ENCODE peak calls at places on chromosomes 11 and 22, in nine cellular contexts. Q is SJSA1; X is adipocyte; T is cardiac muscle cell; E is CD8-positive, alpha-beta memory T cell; O is stomach; A is left lung; U is IMR-90; D is ascending aorta. G is an unnamed sample.
A peak's percentile ranks its signal among the peaks of the same experiment; 100 is the strongest.

GRCh38 chr11:7605544-7605943 is 67.8 kb downstream of the CYB5R2 start:
- DNase-seq in Q (no peak), X (peak; percentile 39), T (no peak), E (no peak), O (peak; percentile 48), A (no peak), U (peak; percentile 62), D (no peak), G (no peak)

GRCh38 chr11:114612686-114613085 is 17.1 kb upstream of the NXPE4 start:
- DNase-seq in Q (no peak), X (no peak), T (no peak), E (no peak), O (no peak), A (no peak), U (no peak), D (no peak), G (no peak)

GRCh38 chr22:35445933-35446332 is 46.0 kb downstream of the MCM5 start:
- DNase-seq in Q (no peak), X (no peak), T (no peak), E (no peak), O (no peak), A (no peak), U (no peak), D (no peak), G (no peak)

GRCh38 chr22:20568502-20569058 is 61.2 kb downstream of the MED15 start:
- DNase-seq in Q (no peak), X (no peak), T (no peak), E (no peak), O (no peak), A (no peak), U (no peak), D (no peak), G (no peak)

GRCh38 chr11:74932169-74932568 is 16.7 kb downstream of the XRRA1 start:
- DNase-seq in Q (no peak), X (no peak), T (no peak), E (no peak), O (no peak), A (no peak), U (peak; percentile 84), D (no peak), G (no peak)

GRCh38 chr11:68504432-68505066 is 44.0 kb downstream of the PPP6R3 start:
- DNase-seq in Q (no peak), X (peak; percentile 43), T (no peak), E (no peak), O (no peak), A (no peak), U (no peak), D (no peak), G (no peak)

GRCh38 chr11:48354013-48354412 is 12.3 kb downstream of the OR4C5 start:
- DNase-seq in Q (no peak), X (no peak), T (no peak), E (no peak), O (no peak), A (no peak), U (no peak), D (no peak), G (no peak)

GRCh38 chr11:89381094-89381493 is 110.1 kb downstream of the NOX4 start:
- DNase-seq in Q (peak; percentile 81), X (peak; percentile 95), T (no peak), E (no peak), O (no peak), A (no peak), U (peak; percentile 98), D (peak; percentile 14), G (no peak)

GRCh38 chr22:47550524-47551437 is 788.3 kb downstream of the TBC1D22A start:
- DNase-seq in Q (no peak), X (no peak), T (no peak), E (no peak), O (peak; percentile 16), A (no peak), U (no peak), D (no peak), G (no peak)

GRCh38 chr11:86418929-86419328 is 44.2 kb downstream of the CCDC81 start:
- DNase-seq in Q (no peak), X (peak; percentile 30), T (no peak), E (no peak), O (no peak), A (no peak), U (peak; percentile 28), D (no peak), G (no peak)

DNA sequence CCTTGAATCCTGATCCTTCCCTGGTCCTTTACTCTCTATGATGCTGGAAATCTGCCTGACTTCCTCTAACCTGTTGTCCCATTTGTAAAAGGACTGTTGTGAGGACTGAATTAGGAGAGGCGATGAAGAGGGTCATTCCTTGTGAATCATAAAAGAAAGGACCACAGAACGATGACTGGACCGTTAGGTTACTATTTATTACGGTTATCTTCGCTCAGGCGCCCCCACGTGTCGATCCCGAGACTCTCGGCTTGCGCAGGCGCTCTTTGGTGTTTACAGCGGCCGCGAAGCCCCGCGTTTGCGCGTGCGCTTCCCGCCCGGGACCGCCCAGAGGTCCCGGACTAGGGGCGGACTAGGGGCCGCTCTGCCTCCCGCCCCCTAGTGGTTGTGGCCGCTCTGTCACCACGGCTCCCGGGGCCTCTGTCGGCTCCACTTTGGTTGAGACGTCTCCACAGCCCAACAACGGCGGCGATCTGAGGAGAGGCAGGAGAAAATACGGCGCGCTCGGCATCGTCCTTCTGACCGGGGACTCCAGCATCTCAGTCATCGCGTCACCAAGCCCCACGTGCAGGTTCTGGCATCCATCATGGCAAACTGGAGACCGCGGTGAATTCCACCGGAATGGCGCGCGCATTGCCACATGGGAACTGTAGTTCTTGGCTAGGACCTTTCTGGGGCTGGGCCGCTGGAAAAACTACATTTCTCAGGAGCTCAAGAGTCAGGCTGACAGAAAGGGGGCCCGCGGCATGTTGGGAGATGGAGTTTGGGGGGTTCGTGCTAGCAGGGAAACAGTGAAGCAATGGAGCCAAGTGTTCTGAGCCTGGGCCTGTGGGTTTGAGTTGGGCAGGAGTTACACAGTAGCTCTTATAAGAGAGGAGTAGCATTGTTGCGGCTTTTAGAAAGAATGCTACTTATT is at the start of gene STARD10:
- DNase-seq in Q (peak; percentile 94), X (peak; percentile 99), T (peak; percentile 98), E (peak; percentile 96), O (peak; percentile 97), A (peak; percentile 95), U (peak; percentile 94), D (peak; percentile 86), G (peak; percentile 97)
- H3K4me1 ChIP-seq in Q (peaks cover 11% of the 10 kb centered on the region), X (peaks cover 37% of the 10 kb centered on the region), T (peaks cover 28% of the 10 kb centered on the region), E (peaks cover 20% of the 10 kb centered on the region), O (peaks cover 25% of the 10 kb centered on the region), A (peaks cover 40% of the 10 kb centered on the region), U (peaks cover 15% of the 10 kb centered on the region), D (peaks cover 25% of the 10 kb centered on the region), G (no peaks in the 10 kb centered on the region)

DNA sequence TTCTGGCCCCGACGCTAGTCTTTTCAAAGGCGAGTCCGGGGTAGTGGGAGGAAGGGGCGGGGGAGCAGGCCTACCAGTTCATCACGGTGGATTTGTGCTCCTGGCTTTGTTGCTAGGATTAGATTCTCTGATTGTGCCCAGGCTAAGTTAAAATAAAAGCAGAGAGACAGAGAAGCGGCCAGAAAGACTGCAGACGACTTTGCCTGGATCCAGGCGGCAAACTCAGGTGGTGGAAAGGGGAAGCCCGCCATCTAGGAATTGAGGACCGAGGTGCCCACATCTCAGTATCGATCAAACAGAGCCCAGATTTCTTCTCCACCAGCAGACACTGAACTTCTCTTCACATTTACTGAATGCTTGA is 2.6 kb downstream of the FAT3 start:
- DNase-seq in Q (no peak), X (peak; percentile 1), T (no peak), E (no peak), O (no peak), A (no peak), U (no peak), D (no peak), G (no peak)
- H3K27me3 ChIP-seq in Q (peaks cover 25% of the 10 kb centered on the region), X (peaks cover 43% of the 10 kb centered on the region), T (peaks cover 48% of the 10 kb centered on the region), E (no peaks in the 10 kb centered on the region), O (peaks cover 38% of the 10 kb centered on the region), A (peaks cover 31% of the 10 kb centered on the region), U (peaks cover 55% of the 10 kb centered on the region), D (no peaks in the 10 kb centered on the region), G (peaks cover 17% of the 10 kb centered on the region)

GRCh38 chr11:71451596-71452353 is 1.2 kb upstream of the NADSYN1 start:
- DNase-seq in Q (no peak), X (no peak), T (peak; percentile 50), E (no peak), O (no peak), A (no peak), U (no peak), D (no peak), G (no peak)
- H3K4me1 ChIP-seq in Q (peaks cover 3% of the 10 kb centered on the region), X (peaks cover 43% of the 10 kb centered on the region), T (peaks cover 16% of the 10 kb centered on the region), E (peaks cover 50% of the 10 kb centered on the region), O (peaks cover 23% of the 10 kb centered on the region), A (peaks cover 64% of the 10 kb centered on the region), U (peaks cover 9% of the 10 kb centered on the region), D (peaks cover 30% of the 10 kb centered on the region), G (peaks cover 30% of the 10 kb centered on the region)

GRCh38 chr11:125167954-125168821 is 3.6 kb downstream of the PKNOX2 start:
- DNase-seq in Q (no peak), X (peak; percentile 65), T (no peak), E (no peak), O (peak; percentile 38), A (no peak), U (peak; percentile 88), D (no peak), G (no peak)
- H3K27me3 ChIP-seq in Q (peaks cover 2% of the 10 kb centered on the region), X (no peaks in the 10 kb centered on the region), T (no peaks in the 10 kb centered on the region), E (peaks cover 49% of the 10 kb centered on the region), O (peaks cover 31% of the 10 kb centered on the region), A (peaks cover 33% of the 10 kb centered on the region), U (no peaks in the 10 kb centered on the region), D (no peaks in the 10 kb centered on the region), G (peaks cover 7% of the 10 kb centered on the region)

DNA sequence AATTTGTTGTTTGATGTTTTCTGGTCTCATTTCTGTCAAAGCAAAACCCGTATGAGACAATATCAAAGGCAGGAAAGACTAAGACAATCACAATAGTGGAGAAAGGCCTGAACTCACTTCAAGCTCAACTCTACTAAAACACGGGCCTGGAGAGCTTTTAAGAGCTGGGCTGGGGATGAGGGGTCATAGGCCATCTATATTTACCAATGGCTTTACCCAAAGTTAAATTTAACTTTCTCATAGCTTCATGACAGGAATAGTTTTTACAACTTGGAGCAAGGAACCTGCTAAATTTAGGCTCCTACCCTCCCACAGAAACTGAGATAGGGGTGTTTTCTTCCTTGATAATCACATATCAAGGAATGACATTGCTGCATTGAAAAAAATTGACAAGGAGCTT is 223.4 kb upstream of the CHORDC1 start:
- DNase-seq in Q (no peak), X (no peak), T (peak; percentile 67), E (no peak), O (no peak), A (no peak), U (no peak), D (no peak), G (no peak)
- H3K4me1 ChIP-seq in Q (no peaks in the 10 kb centered on the region), X (no peaks in the 10 kb centered on the region), T (peaks cover 46% of the 10 kb centered on the region), E (no peaks in the 10 kb centered on the region), O (no peaks in the 10 kb centered on the region), A (no peaks in the 10 kb centered on the region), U (no peaks in the 10 kb centered on the region), D (peaks cover 5% of the 10 kb centered on the region), G (no peaks in the 10 kb centered on the region)

DNA sequence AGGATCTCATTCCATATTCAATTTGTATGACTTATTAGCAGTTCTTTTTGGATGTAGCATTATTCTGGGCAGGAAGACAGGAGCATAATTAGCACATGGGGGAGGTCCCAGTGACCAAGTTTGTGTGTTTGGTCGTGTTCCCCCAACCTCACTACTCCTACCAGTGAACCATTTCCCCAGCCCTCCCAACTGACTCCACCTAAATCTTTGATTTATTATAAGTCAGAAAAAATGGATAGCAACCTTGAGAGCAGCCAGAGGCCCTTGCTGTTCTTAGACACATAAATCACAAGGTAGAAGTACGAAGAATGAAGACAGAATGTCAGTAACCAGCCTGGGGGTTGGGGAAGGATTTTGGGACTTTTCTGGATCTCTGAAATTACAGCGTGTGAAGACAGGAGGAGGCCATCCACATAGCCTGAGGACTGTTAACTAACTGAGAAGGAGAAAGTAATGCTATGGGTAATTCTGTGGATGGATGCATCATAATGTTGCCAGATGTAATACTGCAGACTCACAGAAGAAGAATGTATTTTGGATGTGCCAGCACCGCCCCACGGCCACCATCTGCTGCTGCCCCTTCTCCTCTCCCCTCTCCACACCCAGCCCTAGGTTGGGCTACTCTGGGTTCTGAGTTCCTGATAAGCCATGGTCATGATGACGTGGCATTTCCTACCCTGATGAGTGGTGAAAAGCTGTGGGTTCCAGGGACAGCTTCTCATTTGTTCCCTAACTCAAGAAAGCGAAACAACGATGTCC is 124.3 kb upstream of the TTC12 start:
- DNase-seq in Q (peak; percentile 38), X (peak; percentile 89), T (no peak), E (no peak), O (no peak), A (no peak), U (no peak), D (peak; percentile 33), G (no peak)
- H3K27me3 ChIP-seq in Q (no peaks in the 10 kb centered on the region), X (peaks cover 13% of the 10 kb centered on the region), T (no peaks in the 10 kb centered on the region), E (no peaks in the 10 kb centered on the region), O (no peaks in the 10 kb centered on the region), A (no peaks in the 10 kb centered on the region), U (no peaks in the 10 kb centered on the region), D (no peaks in the 10 kb centered on the region), G (no peaks in the 10 kb centered on the region)

G was measured in right lobe of liver.